ENCODE peak calls at places on chromosomes 2 and 18, in four cellular contexts. One of them, this sample, is unnamed.

GRCh38 chr2:217430916-217431576 is 571.2 kb upstream of the TNP1 start:
- DNase-seq in PC-3: no peak
- DNase-seq in left cardiac atrium: no peak
- DNase-seq in astrocyte of the hippocampus: no peak
- DNase-seq in this sample: no peak

GRCh38 chr2:235300368-235301201 is 193.3 kb upstream of the AGAP1 start:
- DNase-seq in PC-3: no peak
- DNase-seq in left cardiac atrium: peak
- DNase-seq in astrocyte of the hippocampus: peak
- DNase-seq in this sample: no peak

GRCh38 chr2:23207871-23208270 is 177.1 kb upstream of the KLHL29 start:
- DNase-seq in left cardiac atrium: no peak
- DNase-seq in PC-3: no peak
- DNase-seq in astrocyte of the hippocampus: no peak
- DNase-seq in this sample: no peak

GRCh38 chr18:10062292-10062940 is 148.6 kb downstream of the VAPA start:
- DNase-seq in left cardiac atrium: no peak
- DNase-seq in PC-3: no peak
- DNase-seq in astrocyte of the hippocampus: peak
- DNase-seq in this sample: no peak

GRCh38 chr2:227033471-227034148 is 130.4 kb downstream of the COL4A4 start:
- DNase-seq in astrocyte of the hippocampus: peak
- DNase-seq in left cardiac atrium: peak
- DNase-seq in PC-3: peak
- DNase-seq in this sample: peak

GRCh38 chr2:198662916-198663315 is 794.8 kb downstream of the SATB2 start:
- DNase-seq in left cardiac atrium: no peak
- DNase-seq in PC-3: no peak
- DNase-seq in astrocyte of the hippocampus: no peak
- DNase-seq in this sample: no peak

GRCh38 chr2:199273043-199273647 is 184.6 kb downstream of the SATB2 start:
- DNase-seq in astrocyte of the hippocampus: peak
- DNase-seq in PC-3: peak
- DNase-seq in left cardiac atrium: no peak
- DNase-seq in this sample: no peak

GRCh38 chr18:79373736-79374135 is 22.0 kb upstream of the NFATC1 start:
- DNase-seq in astrocyte of the hippocampus: no peak
- DNase-seq in PC-3: no peak
- DNase-seq in left cardiac atrium: no peak
- DNase-seq in this sample: no peak

GRCh38 chr2:204503869-204504268 is 41.4 kb upstream of the PARD3B start:
- DNase-seq in left cardiac atrium: no peak
- DNase-seq in PC-3: no peak
- DNase-seq in astrocyte of the hippocampus: no peak
- DNase-seq in this sample: no peak

GRCh38 chr2:225602205-225602604 is 202.7 kb downstream of the NYAP2 start:
- DNase-seq in PC-3: no peak
- DNase-seq in astrocyte of the hippocampus: no peak
- DNase-seq in left cardiac atrium: no peak
- DNase-seq in this sample: no peak

GRCh38 chr2:120404941-120405768 is 59.2 kb downstream of the INHBB start:
- DNase-seq in left cardiac atrium: no peak
- DNase-seq in astrocyte of the hippocampus: no peak
- DNase-seq in PC-3: no peak
- DNase-seq in this sample: no peak

GRCh38 chr2:190711069-190711468 is 62.2 kb downstream of the NAB1 start:
- DNase-seq in astrocyte of the hippocampus: no peak
- DNase-seq in PC-3: no peak
- DNase-seq in left cardiac atrium: no peak
- DNase-seq in this sample: no peak

GRCh38 chr2:208982831-208983230 is 441.0 kb upstream of the MAP2 start:
- DNase-seq in PC-3: no peak
- DNase-seq in left cardiac atrium: no peak
- DNase-seq in astrocyte of the hippocampus: no peak
- DNase-seq in this sample: no peak

GRCh38 chr2:22817197-22817596 is 567.8 kb upstream of the KLHL29 start:
- DNase-seq in astrocyte of the hippocampus: peak
- DNase-seq in PC-3: peak
- DNase-seq in left cardiac atrium: peak
- DNase-seq in this sample: no peak

GRCh38 chr2:155310589-155310988 is 612.1 kb downstream of the KCNJ3 start:
- DNase-seq in astrocyte of the hippocampus: peak
- DNase-seq in PC-3: peak
- DNase-seq in left cardiac atrium: no peak
- DNase-seq in this sample: no peak

GRCh38 chr2:83536489-83537020 is 922.5 kb downstream of the SUCLG1 start:
- DNase-seq in astrocyte of the hippocampus: peak
- DNase-seq in PC-3: no peak
- DNase-seq in left cardiac atrium: no peak
- DNase-seq in this sample: no peak

GRCh38 chr2:178059656-178060055 is 12.9 kb downstream of the PDE11A start:
- DNase-seq in astrocyte of the hippocampus: no peak
- DNase-seq in PC-3: no peak
- DNase-seq in left cardiac atrium: no peak
- DNase-seq in this sample: no peak

GRCh38 chr2:79750321-79750720 is 237.5 kb downstream of the CTNNA2 start:
- DNase-seq in astrocyte of the hippocampus: no peak
- DNase-seq in left cardiac atrium: no peak
- DNase-seq in PC-3: no peak
- DNase-seq in this sample: no peak

GRCh38 chr2:70966681-70967080 is 11.7 kb upstream of the ANKRD53 start:
- DNase-seq in PC-3: no peak
- DNase-seq in left cardiac atrium: no peak
- DNase-seq in astrocyte of the hippocampus: no peak
- DNase-seq in this sample: no peak

GRCh38 chr2:236769981-236770671 is 200.5 kb downstream of the ACKR3 start:
- DNase-seq in PC-3: peak
- DNase-seq in left cardiac atrium: no peak
- DNase-seq in astrocyte of the hippocampus: peak
- DNase-seq in this sample: no peak

GRCh38 chr2:39719317-39719716 is 53.6 kb downstream of the TMEM178A start:
- DNase-seq in left cardiac atrium: no peak
- DNase-seq in PC-3: no peak
- DNase-seq in astrocyte of the hippocampus: no peak
- DNase-seq in this sample: no peak

GRCh38 chr2:157839822-157840221 is 36.3 kb downstream of the ACVR1 start:
- DNase-seq in left cardiac atrium: no peak
- DNase-seq in astrocyte of the hippocampus: no peak
- DNase-seq in PC-3: no peak
- DNase-seq in this sample: no peak

GRCh38 chr2:223075301-223076270 is 23.6 kb downstream of the KCNE4 start:
- DNase-seq in left cardiac atrium: no peak
- DNase-seq in astrocyte of the hippocampus: peak
- DNase-seq in PC-3: no peak
- DNase-seq in this sample: no peak

GRCh38 chr2:128358941-128359731 is 40.5 kb upstream of the HS6ST1 start:
- DNase-seq in left cardiac atrium: no peak
- DNase-seq in astrocyte of the hippocampus: no peak
- DNase-seq in PC-3: no peak
- DNase-seq in this sample: no peak

GRCh38 chr2:110167326-110167955 is 37.4 kb downstream of the NPHP1 start:
- DNase-seq in left cardiac atrium: no peak
- DNase-seq in astrocyte of the hippocampus: peak
- DNase-seq in PC-3: no peak
- DNase-seq in this sample: no peak

GRCh38 chr2:205066081-205066480 is 520.8 kb downstream of the PARD3B start:
- DNase-seq in astrocyte of the hippocampus: peak
- DNase-seq in PC-3: no peak
- DNase-seq in left cardiac atrium: no peak
- DNase-seq in this sample: no peak

GRCh38 chr2:101230541-101230993 is 22.1 kb upstream of the CNOT11 start:
- DNase-seq in astrocyte of the hippocampus: peak
- DNase-seq in PC-3: no peak
- DNase-seq in left cardiac atrium: no peak
- DNase-seq in this sample: no peak

GRCh38 chr2:231052494-231053451 is 3.9 kb upstream of the PSMD1 start:
- DNase-seq in left cardiac atrium: peak
- DNase-seq in astrocyte of the hippocampus: peak
- DNase-seq in PC-3: peak
- DNase-seq in this sample: peak

GRCh38 chr2:108988076-108988795 is 784 bp downstream of the EDAR start:
- DNase-seq in PC-3: no peak
- DNase-seq in left cardiac atrium: no peak
- DNase-seq in astrocyte of the hippocampus: no peak
- DNase-seq in this sample: no peak

This sample was measured in heart right ventricle.